ENCODE peak calls at places on chromosomes 3 and 15, in seven cellular contexts. Q is GM12892, J is SK-N-SH, I is H1, R is GM12878, F is HepG2, Z is K562. A is an unnamed sample.

GRCh38 chr3:149366031-149366430 is 11.4 kb downstream of the TM4SF1 start:
- DNase-seq in I (no peak), R (no peak), J (no peak), F (no peak), Q (no peak), Z (no peak), A (no peak)

GRCh38 chr15:51229907-51230328 is 108.5 kb downstream of the CYP19A1 start:
- DNase-seq in Q (no peak), F (peak; percentile 8), J (peak; percentile 55), R (no peak), Z (peak; percentile 35), I (no peak), A (no peak)

GRCh38 chr3:23356923-23357322 is 153.8 kb downstream of the UBE2E2 start:
- DNase-seq in J (no peak), I (no peak), Q (no peak), Z (no peak), F (no peak), R (no peak), A (no peak)

GRCh38 chr15:85504739-85505676 is 124.6 kb downstream of the AKAP13 start:
- DNase-seq in F (peak; percentile 53), Q (no peak), J (peak; percentile 24), I (no peak), Z (peak; percentile 56), R (no peak), A (no peak)

GRCh38 chr3:138284079-138284478 is 45.6 kb downstream of the NME9 start:
- DNase-seq in Q (no peak), R (no peak), J (no peak), Z (no peak), F (no peak), I (no peak), A (no peak)

GRCh38 chr3:151765685-151766084 is 32.0 kb downstream of the AADACL2 start:
- DNase-seq in Z (no peak), Q (no peak), I (no peak), F (no peak), J (no peak), R (no peak), A (no peak)

GRCh38 chr3:14297784-14298236 is 104.6 kb upstream of the SLC6A6 start:
- DNase-seq in J (peak; percentile 40), F (no peak), I (no peak), Q (no peak), Z (no peak), R (no peak), A (no peak)

GRCh38 chr15:41597787-41598186 is 38.8 kb downstream of the TYRO3 start:
- DNase-seq in Q (no peak), Z (no peak), J (no peak), I (no peak), F (no peak), R (no peak), A (no peak)

GRCh38 chr15:65373163-65373651 is 4.6 kb downstream of the IGDCC3 start:
- DNase-seq in R (no peak), J (no peak), Z (no peak), Q (no peak), F (peak; percentile 38), I (no peak), A (no peak)

GRCh38 chr3:182795383-182795782 is 2.1 kb downstream of the ATP11B start:
- DNase-seq in Q (peak; percentile 14), R (no peak), Z (peak; percentile 67), J (no peak), F (no peak), I (no peak), A (peak; percentile 12)

GRCh38 chr3:15955968-15956367 is 158.2 kb upstream of the ANKRD28 start:
- DNase-seq in J (no peak), Z (no peak), F (no peak), I (no peak), Q (no peak), R (no peak), A (no peak)

GRCh38 chr3:152738656-152739055 is 96.3 kb upstream of the P2RY1 start:
- DNase-seq in Q (no peak), Z (no peak), I (no peak), F (no peak), J (no peak), R (peak; percentile 60), A (no peak)

GRCh38 chr3:124032351-124032880 is 40.5 kb upstream of the ROPN1 start:
- DNase-seq in F (no peak), Q (no peak), R (no peak), J (peak; percentile 73), Z (peak; percentile 13), I (no peak), A (no peak)

GRCh38 chr15:22265056-22265945 is 185.0 kb downstream of the OR4M2 start:
- DNase-seq in R (no peak), J (no peak), Z (no peak), I (no peak), Q (no peak), F (no peak), A (no peak)

GRCh38 chr3:196344663-196345062 is 6.5 kb upstream of the TM4SF19 start:
- DNase-seq in R (no peak), J (no peak), Z (no peak), I (no peak), F (no peak), Q (no peak), A (peak; percentile 35)

GRCh38 chr3:23865595-23866396 is 51.0 kb downstream of the NKIRAS1 start:
- DNase-seq in R (peak; percentile 45), I (peak; percentile 21), F (peak; percentile 65), J (peak; percentile 38), Z (peak; percentile 20), Q (peak; percentile 20), A (peak; percentile 22)

GRCh38 chr3:130865537-130865936 is 28.3 kb upstream of the ATP2C1 start:
- DNase-seq in J (no peak), Q (no peak), I (no peak), F (no peak), R (no peak), Z (no peak), A (no peak)

GRCh38 chr3:130870423-130870822 is 23.5 kb upstream of the ATP2C1 start:
- DNase-seq in Z (peak; percentile 18), J (no peak), I (no peak), Q (no peak), R (no peak), F (no peak), A (no peak)

GRCh38 chr3:130866327-130866726 is 27.6 kb upstream of the ATP2C1 start:
- DNase-seq in F (peak; percentile 42), R (no peak), Q (no peak), Z (no peak), I (no peak), J (no peak), A (no peak)
- TF ChIP-seq TAF1 in F (no peak), R (no peak), Q (no peak), Z (no peak), I (no peak), J (no peak), A (no peak)

GRCh38 chr3:128557531-128558280 is 64.7 kb upstream of the GATA2 start:
- DNase-seq in J (no peak), Z (no peak), Q (no peak), I (no peak), R (no peak), F (no peak), A (no peak)

GRCh38 chr3:128556949-128557348 is 63.9 kb upstream of the GATA2 start:
- DNase-seq in R (no peak), Q (no peak), J (peak; percentile 42), F (no peak), I (no peak), Z (no peak), A (no peak)

GRCh38 chr3:128561504-128561903 is 68.5 kb upstream of the GATA2 start:
- DNase-seq in Q (no peak), J (no peak), R (no peak), Z (no peak), I (no peak), F (no peak), A (no peak)

GRCh38 chr3:128560768-128561167 is 67.8 kb upstream of the GATA2 start:
- DNase-seq in F (no peak), I (no peak), J (no peak), Z (no peak), R (no peak), Q (no peak), A (no peak)

DNA sequence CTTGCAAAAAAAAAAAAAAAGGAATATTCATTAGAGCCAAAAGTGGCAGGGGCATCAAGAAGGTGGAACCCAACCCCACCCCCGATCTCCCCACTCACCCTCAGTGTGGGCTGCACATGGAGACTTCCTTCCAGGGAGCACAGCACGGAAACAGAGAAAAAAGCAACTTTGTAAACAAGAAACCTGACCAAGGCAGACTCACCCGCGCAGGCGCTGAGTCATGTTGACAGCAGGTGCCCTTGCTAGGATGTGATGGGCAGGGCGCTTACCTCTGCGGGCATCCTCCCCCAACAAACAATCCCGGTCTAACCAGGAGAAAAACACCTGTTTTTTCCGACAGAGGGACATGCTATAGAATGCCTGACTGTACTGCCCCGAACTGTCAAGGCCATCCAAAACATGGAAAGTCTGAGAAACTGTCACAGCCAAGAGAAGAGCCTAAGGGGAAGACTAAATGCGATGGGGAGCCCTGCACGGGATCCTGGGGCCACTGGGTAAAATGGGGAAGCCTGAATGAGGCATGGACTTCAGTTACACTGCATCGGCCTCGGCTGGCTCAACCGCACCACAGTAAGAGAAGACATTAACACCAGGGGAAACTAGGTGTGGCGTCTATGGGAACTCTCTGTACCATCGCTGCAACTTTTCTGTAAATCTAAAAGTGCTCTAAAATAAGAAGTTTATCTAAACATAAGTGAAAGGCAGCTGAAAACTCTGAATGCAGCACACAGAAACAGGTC is 66.7 kb upstream of the GATA2 start:
- DNase-seq in I (no peak), F (no peak), J (no peak), Q (no peak), Z (no peak), R (no peak), A (no peak)
- TF ChIP-seq TAF1 in I (no peak), F (no peak), J (no peak), Q (no peak), Z (no peak), R (no peak), A (no peak)

GRCh38 chr3:46733026-46733800 is 15.5 kb upstream of the PRSS50 start:
- DNase-seq in R (no peak), J (no peak), I (no peak), F (no peak), Q (no peak), Z (peak; percentile 24), A (no peak)
- TF ChIP-seq TAF1 in R (no peak), J (no peak), I (no peak), F (no peak), Q (no peak), Z (no peak), A (no peak)

GRCh38 chr15:43516185-43516584 is 1.2 kb upstream of the MAP1A start:
- DNase-seq in Z (peak; percentile 27), I (no peak), F (no peak), R (no peak), Q (no peak), J (no peak), A (no peak)
- TF ChIP-seq TAF1 in Z (no peak), I (no peak), F (no peak), R (no peak), Q (no peak), J (no peak), A (no peak)

DNA sequence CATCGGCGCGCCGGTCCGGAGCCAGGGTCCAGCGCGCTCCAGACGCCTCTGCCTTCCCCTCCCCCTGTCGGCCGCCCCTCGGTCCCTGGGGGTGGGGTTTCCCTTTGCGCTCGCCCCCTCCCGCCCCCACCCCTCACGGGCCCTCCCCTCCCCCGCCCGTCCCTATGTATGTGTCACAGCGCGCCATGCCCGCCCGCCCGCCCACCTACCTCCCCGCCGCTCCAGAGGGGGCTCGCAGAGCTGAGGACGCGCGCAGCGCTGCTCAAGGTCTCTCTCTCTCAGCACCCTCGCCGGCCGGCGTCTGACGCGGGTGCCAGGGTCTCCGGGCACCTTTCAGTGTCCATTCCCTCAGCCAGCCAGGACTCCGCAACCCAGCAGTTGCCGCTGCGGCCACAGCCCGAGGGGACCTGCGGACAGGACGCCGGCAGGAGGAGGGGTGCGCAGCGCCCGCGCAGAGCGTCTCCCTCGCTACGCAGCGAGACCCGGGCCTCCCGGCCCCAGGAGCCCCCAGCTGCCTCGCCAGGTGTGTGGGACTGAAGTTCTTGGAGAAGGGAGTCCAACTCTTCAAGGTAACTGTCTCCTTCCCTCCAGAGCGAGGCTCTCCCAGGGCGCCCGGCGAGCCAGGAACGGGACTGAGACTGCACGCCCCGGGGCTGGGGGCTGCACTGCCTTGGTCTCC is at the start of gene ACAN:
- DNase-seq in Q (no peak), J (peak; percentile 72), F (no peak), R (no peak), Z (no peak), I (no peak), A (peak; percentile 15)
- TF ChIP-seq TAF1 in Q (no peak), J (no peak), F (no peak), R (no peak), Z (no peak), I (no peak), A (no peak)